ENCODE peak calls at places on chromosomes 5 and 9, in ten cellular contexts. C is endodermal cell; M is CD4-positive, alpha-beta memory T cell; V is small intestine; N is aorta; S is left ventricle myocardium inferior; J is fibroblast of lung; I is lung; X is psoas muscle; U is SK-N-SH. F is an unnamed sample. For H3K4me1 and H3K9me3, the result is how much of the 10 kb centered on the place peaks cover.

GRCh38 chr9:96617439-96618185 is 2.0 kb downstream of the CDC14B start:
- DNase-seq in C (peak), M (no peak), V (no peak), N (no peak), S (no peak), J (no peak), I (no peak), X (no peak), U (no peak), F (peak)

GRCh38 chr5:95884021-95884333 is 61.5 kb upstream of the GLRX start:
- DNase-seq in C (no peak), M (no peak), V (no peak), N (no peak), S (no peak), J (no peak), I (no peak), X (no peak), U (no peak), F (no peak)

GRCh38 chr5:38016835-38017234 is 177.0 kb upstream of the GDNF start:
- DNase-seq in C (no peak), M (no peak), V (no peak), N (no peak), S (no peak), J (no peak), I (no peak), X (no peak), U (no peak), F (no peak)

GRCh38 chr5:154193176-154193575 is 2.6 kb downstream of the GALNT10 start:
- DNase-seq in C (no peak), M (no peak), V (no peak), N (no peak), S (peak), J (no peak), I (no peak), X (no peak), U (no peak), F (no peak)

GRCh38 chr9:14362175-14362574 is 48.2 kb upstream of the NFIB start:
- DNase-seq in C (no peak), M (no peak), V (no peak), N (no peak), S (no peak), J (peak), I (no peak), X (no peak), U (no peak), F (no peak)

GRCh38 chr5:126995039-126995438 is 35.3 kb downstream of the MARCHF3 start:
- DNase-seq in C (no peak), M (no peak), V (no peak), N (no peak), S (no peak), J (no peak), I (no peak), X (no peak), U (no peak), F (no peak)

GRCh38 chr5:32852535-32852934 is 141.4 kb downstream of the NPR3 start:
- DNase-seq in C (peak), M (no peak), V (no peak), N (peak), S (peak), J (peak), I (no peak), X (peak), U (no peak), F (no peak)

GRCh38 chr5:36657563-36657995 is 51.2 kb downstream of the SLC1A3 start:
- DNase-seq in C (no peak), M (no peak), V (peak), N (peak), S (peak), J (peak), I (peak), X (no peak), U (no peak), F (no peak)

GRCh38 chr5:146906803-146907202 is 28.2 kb upstream of the PPP2R2B start:
- DNase-seq in C (peak), M (no peak), V (no peak), N (no peak), S (no peak), J (peak), I (no peak), X (no peak), U (no peak), F (peak)

GRCh38 chr5:98454904-98455303 is 318.6 kb upstream of the RGMB start:
- DNase-seq in C (no peak), M (no peak), V (no peak), N (no peak), S (no peak), J (peak), I (no peak), X (no peak), U (no peak), F (no peak)

GRCh38 chr5:176542135-176542595 is 5.0 kb upstream of the RNF44 start:
- DNase-seq in C (peak), M (peak), V (peak), N (no peak), S (peak), J (no peak), I (no peak), X (no peak), U (no peak), F (no peak)

GRCh38 chr5:1484416-1485319 is 39.1 kb downstream of the LPCAT1 start:
- DNase-seq in C (no peak), M (no peak), V (no peak), N (no peak), S (no peak), J (no peak), I (no peak), X (no peak), U (no peak), F (no peak)

DNA sequence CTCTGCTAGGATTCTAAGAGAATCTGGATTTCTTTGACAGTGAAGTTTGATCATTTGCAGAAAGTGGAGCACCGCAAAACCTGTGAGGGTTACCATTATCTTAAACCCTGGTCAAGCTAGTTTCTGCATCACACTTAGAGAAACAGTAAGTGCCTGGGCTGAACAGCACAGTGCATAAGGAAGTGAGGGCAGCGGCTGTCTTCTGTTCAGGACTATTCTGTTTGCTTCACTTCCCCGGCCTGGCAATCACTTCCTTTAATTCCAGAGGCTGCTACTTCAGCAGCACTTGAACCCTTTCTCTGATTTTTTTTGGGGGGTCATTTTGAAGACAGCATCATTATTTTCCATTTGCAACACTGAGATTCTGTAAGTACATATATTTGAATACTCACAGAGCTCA is 32.0 kb downstream of the SEMA6A start:
- DNase-seq in C (peak), M (no peak), V (peak), N (no peak), S (no peak), J (no peak), I (no peak), X (no peak), U (no peak), F (no peak)
- H3K4me1 ChIP-seq in C (under half), M (under half), V (under half), N (under half), S (under half), J (under half), I (under half), X (under half), U (under half), F (under half)

DNA sequence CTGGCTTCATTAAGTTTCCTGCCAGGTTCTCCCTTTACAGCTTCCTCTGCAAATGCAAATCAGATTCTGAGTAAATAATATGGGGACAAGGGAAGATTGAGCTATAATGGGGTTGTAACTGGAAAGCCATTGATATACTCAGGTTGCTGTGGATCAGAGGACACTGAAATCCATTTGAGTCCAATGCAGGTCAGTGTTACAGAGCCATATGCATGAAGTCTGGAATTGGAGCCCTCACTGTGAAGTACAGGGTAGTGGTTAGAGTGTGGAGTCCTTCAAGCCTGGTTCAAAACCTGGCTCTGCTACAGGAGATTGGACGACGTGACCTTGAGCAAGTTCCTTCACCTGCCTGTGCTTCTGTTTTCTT is 48.7 kb downstream of the TIMD4 start:
- DNase-seq in C (no peak), M (no peak), V (no peak), N (no peak), S (no peak), J (no peak), I (no peak), X (no peak), U (no peak), F (no peak)
- H3K4me3 ChIP-seq in C (no peak), M (peak), V (no peak), N (no peak), S (no peak), J (no peak), I (no peak), X (no peak), U (no peak), F (no peak)

DNA sequence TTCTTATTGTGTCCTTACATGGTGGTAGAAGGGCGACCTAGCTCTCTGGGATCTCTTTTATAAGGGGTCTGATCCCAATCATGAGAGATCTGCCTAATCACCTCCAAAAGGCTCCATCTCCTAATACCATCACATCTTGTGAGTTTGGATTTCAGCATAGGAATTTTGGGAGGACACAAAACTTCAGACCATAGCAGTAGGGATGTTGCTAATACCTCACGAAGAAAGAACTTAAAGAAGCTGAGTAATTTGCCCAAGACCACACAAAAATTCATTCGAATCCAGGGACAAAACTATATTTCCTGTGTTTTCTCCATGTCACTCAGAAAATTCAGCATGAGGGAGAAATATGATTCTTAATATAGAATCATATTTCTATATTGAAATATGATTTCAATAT is 32.7 kb downstream of the MTAP start:
- DNase-seq in C (no peak), M (no peak), V (no peak), N (no peak), S (no peak), J (peak), I (no peak), X (no peak), U (no peak), F (no peak)
- H3K9me3 ChIP-seq in C (under half), M (under half), V (under half), N (under half), S (under half), J (under half), I (under half), X (under half), U (under half), F (under half)

GRCh38 chr5:35131723-35132122 is 84.0 kb upstream of the AGXT2 start:
- DNase-seq in C (no peak), M (no peak), V (no peak), N (no peak), S (no peak), J (peak), I (no peak), X (no peak), U (no peak), F (no peak)
- H3K4me1 ChIP-seq in C (under half), M (under half), V (under half), N (under half), S (under half), J (under half), I (under half), X (under half), U (under half), F (under half)

GRCh38 chr9:37423508-37423907 is 1.0 kb downstream of the GRHPR start:
- DNase-seq in C (no peak), M (no peak), V (no peak), N (no peak), S (no peak), J (no peak), I (no peak), X (no peak), U (no peak), F (no peak)
- H3K4me3 ChIP-seq in C (peak), M (no peak), V (peak), N (no peak), S (peak), J (peak), I (peak), X (peak), U (peak), F (peak)

DNA sequence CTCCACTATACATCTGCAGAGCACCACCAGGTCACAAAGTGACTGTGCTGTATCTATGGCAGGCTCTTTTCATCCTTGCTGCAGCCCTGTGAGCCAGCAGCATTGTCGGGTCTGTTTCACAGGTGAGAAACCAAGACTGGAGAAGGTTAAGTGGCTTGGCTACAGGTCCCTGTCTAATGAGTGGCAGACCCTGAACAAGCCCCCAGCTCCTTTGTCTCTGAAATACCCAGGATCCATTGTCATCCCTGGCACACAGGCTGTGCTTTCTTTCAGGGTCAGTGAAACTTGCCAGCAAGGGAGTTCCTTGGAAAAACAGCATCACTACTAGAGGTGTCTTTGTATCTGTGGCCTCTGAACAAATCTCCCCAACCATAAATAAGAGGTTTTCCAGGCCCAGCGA is 27.6 kb upstream of the CXCL14 start:
- DNase-seq in C (peak), M (no peak), V (no peak), N (no peak), S (no peak), J (no peak), I (no peak), X (no peak), U (no peak), F (no peak)
- H3K9me3 ChIP-seq in C (under half), M (under half), V (under half), N (under half), S (under half), J (under half), I (under half), X (under half), U (under half), F (under half)

GRCh38 chr9:89629096-89629976 is 24.5 kb downstream of the GADD45G start:
- DNase-seq in C (no peak), M (no peak), V (no peak), N (no peak), S (no peak), J (no peak), I (no peak), X (no peak), U (no peak), F (no peak)

GRCh38 chr9:89622933-89623861 is 18.4 kb downstream of the GADD45G start:
- DNase-seq in C (no peak), M (no peak), V (no peak), N (no peak), S (no peak), J (no peak), I (no peak), X (peak), U (no peak), F (no peak)

GRCh38 chr9:89623925-89624420 is 19.2 kb downstream of the GADD45G start:
- DNase-seq in C (no peak), M (no peak), V (no peak), N (peak), S (peak), J (no peak), I (peak), X (peak), U (no peak), F (no peak)

GRCh38 chr9:89626741-89627265 is 22.0 kb downstream of the GADD45G start:
- DNase-seq in C (no peak), M (no peak), V (no peak), N (no peak), S (no peak), J (no peak), I (no peak), X (no peak), U (no peak), F (no peak)

GRCh38 chr9:89625721-89626687 is 21.2 kb downstream of the GADD45G start:
- DNase-seq in C (no peak), M (no peak), V (no peak), N (no peak), S (no peak), J (no peak), I (no peak), X (no peak), U (no peak), F (no peak)
- H3K4me1 ChIP-seq in C (under half), M (under half), V (under half), N (under half), S (under half), J (under half), I (under half), X (under half), U (under half), F (under half)

GRCh38 chr5:112210430-112211005 is 208.6 kb downstream of the EPB41L4A start:
- DNase-seq in C (peak), M (no peak), V (peak), N (peak), S (no peak), J (peak), I (peak), X (peak), U (peak), F (peak)
- H3K4me3 ChIP-seq in C (no peak), M (no peak), V (no peak), N (no peak), S (no peak), J (no peak), I (no peak), X (no peak), U (no peak), F (no peak)

F was measured in BE2C.